ENCODE peak calls at places on chromosomes 6 and 20, in seven cellular contexts. K, S, N, R, U, X and W are unnamed samples.

GRCh38 chr20:33624399-33624798 is 37.7 kb upstream of the C20orf144 start:
- DNase-seq in K (no peak), S (no peak), N (no peak), R (no peak), U (no peak), X (no peak), W (no peak)

GRCh38 chr20:52490715-52491430 is 299.3 kb upstream of the ZFP64 start:
- DNase-seq in K (peak; percentile 51), S (no peak), N (no peak), R (no peak), U (no peak), X (no peak), W (peak; percentile 13)

GRCh38 chr20:47456952-47457724 is 44.5 kb upstream of the NCOA3 start:
- DNase-seq in K (peak; percentile 94), S (no peak), N (no peak), R (no peak), U (no peak), X (no peak), W (no peak)

GRCh38 chr6:89058627-89059026 is 21.9 kb upstream of the PNRC1 start:
- DNase-seq in K (no peak), S (no peak), N (no peak), R (no peak), U (no peak), X (no peak), W (no peak)

GRCh38 chr6:1995521-1996110 is 249.8 kb downstream of the GMDS start:
- DNase-seq in K (peak; percentile 49), S (no peak), N (no peak), R (no peak), U (no peak), X (no peak), W (no peak)

GRCh38 chr6:38241200-38241599 is 398.5 kb downstream of the BTBD9 start:
- DNase-seq in K (no peak), S (no peak), N (no peak), R (no peak), U (no peak), X (no peak), W (no peak)

GRCh38 chr20:38116409-38117165 is 48.5 kb downstream of the TGM2 start:
- DNase-seq in K (no peak), S (no peak), N (no peak), R (no peak), U (no peak), X (no peak), W (no peak)

GRCh38 chr6:3280866-3281465 is 22.2 kb downstream of the PSMG4 start:
- DNase-seq in K (no peak), S (no peak), N (no peak), R (no peak), U (no peak), X (no peak), W (no peak)

GRCh38 chr20:33689973-33690372 is 3.8 kb upstream of the E2F1 start:
- DNase-seq in K (peak; percentile 67), S (no peak), N (no peak), R (no peak), U (no peak), X (no peak), W (no peak)

GRCh38 chr20:35144694-35145093 is 2.4 kb downstream of the EDEM2 start:
- DNase-seq in K (no peak), S (no peak), N (no peak), R (no peak), U (no peak), X (no peak), W (no peak)

GRCh38 chr6:156933201-156934053 is 156.2 kb downstream of the ARID1B start:
- DNase-seq in K (no peak), S (no peak), N (peak; percentile 41), R (peak; percentile 28), U (no peak), X (no peak), W (peak; percentile 81)

GRCh38 chr6:158004696-158005095 is 23.0 kb downstream of the SYNJ2 start:
- DNase-seq in K (no peak), S (no peak), N (no peak), R (no peak), U (no peak), X (no peak), W (no peak)